ENCODE peak calls at places on chromosomes 16 and 17, in six cellular contexts. Z is tibial artery, R is IMR-90, I is AG04450, V is GM06990, G is ovary. L is an unnamed sample.
A peak's percentile ranks its signal among the peaks of the same experiment; 100 is the strongest.

GRCh38 chr17:42944211-42944610 is 20.0 kb downstream of the AARSD1 start:
- DNase-seq in R (peak; percentile 40), V (no peak), Z (no peak), I (no peak), G (no peak), L (no peak)

GRCh38 chr16:70540994-70541393 is 17.4 kb downstream of the SF3B3 start:
- DNase-seq in Z (no peak), G (no peak), V (no peak), I (no peak), R (no peak), L (no peak)

GRCh38 chr16:29943846-29944669 is 17.8 kb upstream of the TMEM219 start:
- DNase-seq in I (peak; percentile 96), Z (peak; percentile 27), G (peak; percentile 70), V (no peak), R (peak; percentile 99), L (no peak)

GRCh38 chr16:89283449-89283848 is 65.9 kb downstream of the ZNF778 start:
- DNase-seq in G (no peak), R (no peak), I (no peak), Z (no peak), V (no peak), L (no peak)

GRCh38 chr16:57937861-57938260 is 33.1 kb downstream of the CNGB1 start:
- DNase-seq in I (no peak), R (no peak), Z (no peak), V (no peak), G (no peak), L (no peak)

GRCh38 chr17:28097901-28098300 is 55.4 kb downstream of the NLK start:
- DNase-seq in I (no peak), R (no peak), V (peak; percentile 39), G (no peak), Z (no peak), L (no peak)

GRCh38 chr16:89922884-89923639 is at the start of gene TUBB3:
- DNase-seq in Z (no peak), G (no peak), R (peak; percentile 77), I (no peak), V (peak; percentile 78), L (no peak)

GRCh38 chr17:45298546-45299285 is 18.1 kb downstream of the MAP3K14 start:
- DNase-seq in Z (no peak), V (no peak), R (no peak), G (no peak), I (no peak), L (no peak)

GRCh38 chr17:3982113-3982512 is 17.9 kb upstream of the ATP2A3 start:
- DNase-seq in G (no peak), Z (no peak), R (no peak), I (no peak), V (no peak), L (no peak)

GRCh38 chr17:58514795-58515157 is 338 bp upstream of the MTMR4 start:
- DNase-seq in V (no peak), G (no peak), Z (no peak), R (no peak), I (no peak), L (no peak)

GRCh38 chr16:73020409-73020884 is 27.5 kb downstream of the ZFHX3 start:
- DNase-seq in V (no peak), G (no peak), R (peak; percentile 92), I (peak; percentile 46), Z (peak; percentile 85), L (no peak)

GRCh38 chr16:78748471-78748929 is 649.0 kb downstream of the WWOX start:
- DNase-seq in V (no peak), R (no peak), I (no peak), Z (no peak), G (no peak), L (no peak)

GRCh38 chr17:1592751-1593629 is 30.4 kb upstream of the PITPNA start:
- DNase-seq in Z (no peak), I (no peak), G (no peak), R (no peak), V (peak; percentile 90), L (no peak)

GRCh38 chr17:68613739-68614298 is 12.7 kb upstream of the FAM20A start:
- DNase-seq in R (no peak), V (peak; percentile 20), I (no peak), G (peak; percentile 43), Z (peak; percentile 31), L (no peak)

GRCh38 chr16:7921360-7921759 is 588.7 kb downstream of the RBFOX1 start:
- DNase-seq in R (no peak), G (no peak), V (no peak), I (no peak), Z (no peak), L (no peak)

GRCh38 chr16:66382966-66383299 is 16.4 kb downstream of the CDH5 start:
- DNase-seq in R (peak; percentile 93), G (no peak), V (no peak), Z (no peak), I (peak; percentile 52), L (no peak)

GRCh38 chr17:51662204-51663056 is 402.1 kb downstream of the UTP18 start:
- DNase-seq in I (no peak), Z (no peak), R (no peak), V (no peak), G (no peak), L (no peak)

GRCh38 chr17:30240177-30240576 is 4.7 kb upstream of the SLC6A4 start:
- DNase-seq in Z (no peak), V (no peak), R (no peak), I (no peak), G (no peak), L (no peak)

GRCh38 chr16:9351440-9351839 is 260.0 kb downstream of the HAPSTR1 start:
- DNase-seq in I (no peak), Z (no peak), R (no peak), G (no peak), V (no peak), L (no peak)

GRCh38 chr17:59827721-59828477 is 64.8 kb downstream of the TUBD1 start:
- DNase-seq in V (no peak), R (no peak), Z (no peak), I (no peak), G (no peak), L (no peak)

GRCh38 chr17:21467739-21468490 is 91.8 kb downstream of the KCNJ12 start:
- DNase-seq in G (no peak), Z (no peak), R (no peak), V (no peak), I (no peak), L (no peak)

GRCh38 chr16:27314161-27314723 is 468 bp downstream of the IL4R start:
- DNase-seq in I (peak; percentile 84), V (no peak), G (peak; percentile 59), Z (peak; percentile 69), R (peak; percentile 97), L (no peak)

GRCh38 chr17:1143573-1143972 is 36.2 kb downstream of the ABR start:
- DNase-seq in G (no peak), V (no peak), R (peak; percentile 34), I (no peak), Z (no peak), L (no peak)

GRCh38 chr17:29613371-29613837 is 9.3 kb downstream of the CORO6 start:
- DNase-seq in V (peak; percentile 91), I (no peak), G (peak; percentile 95), R (peak; percentile 59), Z (peak; percentile 94), L (peak; percentile 93)

GRCh38 chr17:2058521-2059124 is 3.7 kb downstream of the HIC1 start:
- DNase-seq in Z (peak; percentile 57), R (peak; percentile 76), V (peak; percentile 79), I (no peak), G (peak; percentile 84), L (peak; percentile 49)

GRCh38 chr16:11036040-11036439 is 91.7 kb downstream of the CLEC16A start:
- DNase-seq in Z (no peak), V (no peak), G (no peak), I (no peak), R (no peak), L (no peak)

GRCh38 chr16:70746040-70746707 is 54.8 kb downstream of the VAC14 start:
- DNase-seq in V (no peak), I (no peak), G (peak; percentile 84), R (peak; percentile 94), Z (peak; percentile 91), L (no peak)

GRCh38 chr17:44278006-44278405 is 10.1 kb upstream of the SLC4A1 start:
- DNase-seq in V (no peak), Z (no peak), I (no peak), G (no peak), R (peak; percentile 68), L (no peak)

DNA sequence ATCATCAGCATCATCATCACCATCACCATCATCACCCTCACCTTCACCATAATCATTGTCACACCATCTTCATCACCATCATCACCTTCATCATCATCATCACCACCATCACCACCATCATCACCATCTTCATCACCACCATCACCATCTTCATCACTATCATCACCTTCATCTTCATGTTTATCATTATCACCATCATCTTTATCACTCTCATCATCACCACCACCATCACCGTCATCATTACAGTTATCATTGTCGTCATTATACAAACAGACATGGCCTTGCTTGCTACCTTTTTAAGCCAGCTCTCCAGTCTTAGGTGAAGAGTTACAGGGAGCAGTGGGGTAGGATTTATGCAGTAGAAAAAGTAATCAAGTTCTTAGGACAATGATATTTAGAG is 114.9 kb downstream of the IRF8 start:
- DNase-seq in G (no peak), R (no peak), Z (no peak), I (no peak), V (no peak), L (no peak)
- H3K27me3 ChIP-seq in G (no peaks in the 10 kb centered on the region), R (peaks cover 47% of the 10 kb centered on the region), Z (no peaks in the 10 kb centered on the region), I (peaks cover 41% of the 10 kb centered on the region), V (no peaks in the 10 kb centered on the region), L (peaks cover 9% of the 10 kb centered on the region)

GRCh38 chr16:14202095-14202494 is 131.0 kb downstream of the MRTFB start:
- DNase-seq in Z (no peak), R (no peak), G (no peak), I (no peak), V (no peak), L (no peak)
- TF ChIP-seq CTCF in Z (no peak), R (no peak), G (no peak), I (no peak), V (no peak), L (no peak)

GRCh38 chr17:8312726-8313600 is 2.9 kb downstream of the ARHGEF15 start:
- DNase-seq in G (no peak), V (no peak), R (no peak), I (no peak), Z (no peak), L (no peak)
- H3K27me3 ChIP-seq in G (no peaks in the 10 kb centered on the region), V (no peaks in the 10 kb centered on the region), R (peaks cover 72% of the 10 kb centered on the region), I (peaks cover 64% of the 10 kb centered on the region), Z (no peaks in the 10 kb centered on the region), L (peaks cover 5% of the 10 kb centered on the region)

DNA sequence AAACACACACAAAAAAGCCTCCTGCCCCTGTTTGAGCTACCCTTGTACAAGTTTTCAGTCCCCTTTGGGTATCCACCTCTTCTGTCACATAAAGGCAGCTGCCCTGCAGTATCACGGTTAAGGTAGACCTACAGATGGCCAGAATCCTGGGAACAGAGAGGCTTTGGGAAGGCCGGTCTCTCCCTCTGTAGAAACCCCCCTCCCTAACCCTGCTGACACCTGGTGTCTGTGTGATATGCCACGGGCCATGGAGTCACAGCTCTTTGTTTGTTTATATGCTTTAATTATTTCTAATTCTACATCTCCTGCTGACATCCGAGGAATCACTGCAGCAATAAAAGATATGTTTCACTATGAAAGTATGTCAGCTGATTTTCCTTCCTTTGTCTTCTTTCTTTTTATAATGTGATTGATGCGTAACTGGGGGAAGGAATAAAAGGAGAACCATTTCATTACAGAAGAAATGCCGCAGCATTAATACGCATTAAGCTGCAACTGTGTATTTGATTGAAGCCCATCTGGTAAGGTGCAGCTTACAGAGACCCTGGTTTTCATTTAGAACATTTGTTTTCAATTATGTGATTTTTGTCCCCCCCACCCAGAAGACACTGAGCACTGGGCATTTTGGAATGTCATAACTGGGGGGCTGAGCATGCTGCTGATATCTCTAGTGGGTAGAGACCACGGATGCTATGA is 142.1 kb downstream of the SLC39A11 start:
- DNase-seq in Z (no peak), I (no peak), G (no peak), R (no peak), V (no peak), L (no peak)
- TF ChIP-seq CTCF in Z (no peak), I (no peak), G (no peak), R (no peak), V (no peak), L (no peak)

L was measured in CD4-positive, alpha-beta T cell.